ENCODE peak calls at places on chromosomes 13 and 19, in eight cellular contexts. V, B, Q, P, D, Z, W and F are unnamed samples.

GRCh38 chr19:55657004-55657747 is 2.3 kb downstream of the U2AF2 start:
- DNase-seq in V (no peak), B (no peak), Q (no peak), P (no peak), D (no peak), Z (no peak), W (peak; percentile 43), F (no peak)

GRCh38 chr13:114026128-114026880 is 52.4 kb upstream of the C13orf46 start:
- DNase-seq in V (no peak), B (no peak), Q (no peak), P (no peak), D (no peak), Z (no peak), W (no peak), F (no peak)

GRCh38 chr19:55526216-55527196 is 10.4 kb downstream of the SBK2 start:
- DNase-seq in V (no peak), B (no peak), Q (peak; percentile 60), P (peak; percentile 77), D (peak; percentile 80), Z (peak; percentile 41), W (peak; percentile 75), F (peak; percentile 96)

GRCh38 chr13:54091884-54092283 is 1063.3 kb downstream of the OLFM4 start:
- DNase-seq in V (no peak), B (no peak), Q (no peak), P (no peak), D (no peak), Z (no peak), W (no peak), F (no peak)

GRCh38 chr19:13044160-13044853 is 49.0 kb downstream of the NFIX start:
- DNase-seq in V (no peak), B (no peak), Q (no peak), P (peak; percentile 6), D (no peak), Z (no peak), W (no peak), F (no peak)

GRCh38 chr13:112696869-112697465 is 7.1 kb downstream of the ATP11A start:
- DNase-seq in V (no peak), B (no peak), Q (no peak), P (no peak), D (no peak), Z (no peak), W (no peak), F (no peak)

GRCh38 chr13:31328549-31329229 is 128.9 kb downstream of the B3GLCT start:
- DNase-seq in V (no peak), B (no peak), Q (no peak), P (no peak), D (no peak), Z (no peak), W (no peak), F (no peak)

GRCh38 chr19:45179063-45179847 is 671 bp downstream of the BLOC1S3 start:
- DNase-seq in V (peak; percentile 51), B (peak; percentile 38), Q (no peak), P (no peak), D (peak; percentile 70), Z (peak; percentile 8), W (peak; percentile 57), F (no peak)

GRCh38 chr13:81609335-81609734 is 1268.4 kb upstream of the SPRY2 start:
- DNase-seq in V (no peak), B (no peak), Q (no peak), P (no peak), D (no peak), Z (no peak), W (no peak), F (no peak)

GRCh38 chr19:45824041-45824471 is 8.9 kb upstream of the RSPH6A start:
- DNase-seq in V (no peak), B (no peak), Q (no peak), P (peak; percentile 34), D (no peak), Z (no peak), W (peak; percentile 90), F (peak; percentile 86)

GRCh38 chr13:110874508-110874960 is 40.3 kb downstream of the ANKRD10 start:
- DNase-seq in V (peak; percentile 32), B (peak; percentile 80), Q (no peak), P (peak; percentile 94), D (peak; percentile 85), Z (peak; percentile 77), W (peak; percentile 82), F (peak; percentile 41)

GRCh38 chr13:106680796-106681482 is 113.0 kb upstream of the ARGLU1 start:
- DNase-seq in V (no peak), B (no peak), Q (no peak), P (no peak), D (no peak), Z (no peak), W (no peak), F (no peak)

GRCh38 chr13:111474136-111475002 is 153.9 kb downstream of the TEX29 start:
- DNase-seq in V (no peak), B (peak; percentile 63), Q (no peak), P (peak; percentile 96), D (no peak), Z (peak; percentile 47), W (peak; percentile 76), F (peak; percentile 29)

GRCh38 chr13:106818971-106819370 is 251.0 kb upstream of the ARGLU1 start:
- DNase-seq in V (no peak), B (no peak), Q (no peak), P (no peak), D (no peak), Z (no peak), W (no peak), F (no peak)

GRCh38 chr19:33472696-33473624 is 48.6 kb downstream of the PEPD start:
- DNase-seq in V (no peak), B (no peak), Q (no peak), P (no peak), D (no peak), Z (no peak), W (peak; percentile 47), F (no peak)

GRCh38 chr13:38684714-38685113 is 2.2 kb upstream of the FREM2 start:
- DNase-seq in V (no peak), B (no peak), Q (no peak), P (no peak), D (no peak), Z (no peak), W (peak; percentile 37), F (no peak)

GRCh38 chr19:42252365-42253244 is 2.3 kb downstream of the ERF start:
- DNase-seq in V (no peak), B (no peak), Q (no peak), P (no peak), D (peak; percentile 30), Z (no peak), W (peak; percentile 58), F (no peak)

GRCh38 chr19:16327911-16328823 is 3.5 kb downstream of the KLF2 start:
- DNase-seq in V (peak; percentile 69), B (no peak), Q (peak; percentile 63), P (no peak), D (peak; percentile 74), Z (no peak), W (no peak), F (no peak)

GRCh38 chr19:14561832-14562351 is 10.0 kb downstream of the NDUFB7 start:
- DNase-seq in V (no peak), B (peak; percentile 64), Q (no peak), P (no peak), D (peak; percentile 54), Z (no peak), W (no peak), F (no peak)

GRCh38 chr13:106061781-106062180 is 473.7 kb downstream of the EFNB2 start:
- DNase-seq in V (no peak), B (no peak), Q (no peak), P (no peak), D (no peak), Z (no peak), W (no peak), F (no peak)

GRCh38 chr13:39144941-39145533 is 106.8 kb downstream of the NHLRC3 start:
- DNase-seq in V (peak; percentile 27), B (peak; percentile 49), Q (peak; percentile 23), P (no peak), D (peak; percentile 21), Z (peak; percentile 41), W (peak; percentile 62), F (peak; percentile 30)

GRCh38 chr13:110820311-110820710 is 94.6 kb downstream of the ANKRD10 start:
- DNase-seq in V (no peak), B (no peak), Q (no peak), P (peak; percentile 94), D (no peak), Z (no peak), W (no peak), F (no peak)

GRCh38 chr19:940591-941291 is 14.9 kb downstream of the ARID3A start:
- DNase-seq in V (peak; percentile 63), B (no peak), Q (no peak), P (peak; percentile 66), D (peak; percentile 88), Z (peak; percentile 62), W (peak; percentile 79), F (peak; percentile 85)

GRCh38 chr19:27774337-27774736 is 1438.6 kb downstream of the UQCRFS1 start:
- DNase-seq in V (no peak), B (no peak), Q (no peak), P (no peak), D (no peak), Z (peak; percentile 23), W (peak; percentile 33), F (no peak)

GRCh38 chr19:53881482-53882390 is at the start of gene PRKCG:
- DNase-seq in V (peak; percentile 68), B (peak; percentile 54), Q (no peak), P (no peak), D (peak; percentile 53), Z (no peak), W (peak; percentile 78), F (no peak)

GRCh38 chr19:3868770-3869456 is at the start of gene ZFR2:
- DNase-seq in V (peak; percentile 14), B (no peak), Q (no peak), P (no peak), D (no peak), Z (no peak), W (no peak), F (no peak)

GRCh38 chr13:110471833-110472162 is 89.7 kb downstream of the RAB20 start:
- DNase-seq in V (no peak), B (peak; percentile 91), Q (peak; percentile 39), P (no peak), D (peak; percentile 61), Z (peak; percentile 78), W (no peak), F (peak; percentile 39)

GRCh38 chr19:1336079-1336684 is 47.5 kb upstream of the NDUFS7 start:
- DNase-seq in V (no peak), B (peak; percentile 74), Q (no peak), P (no peak), D (no peak), Z (no peak), W (no peak), F (no peak)

GRCh38 chr19:30381366-30381765 is 9.2 kb downstream of the ZNF536 start:
- DNase-seq in V (no peak), B (no peak), Q (no peak), P (no peak), D (no peak), Z (no peak), W (no peak), F (no peak)

GRCh38 chr13:20696073-20696472 is 7.4 kb upstream of the IL17D start:
- DNase-seq in V (no peak), B (no peak), Q (no peak), P (no peak), D (no peak), Z (no peak), W (no peak), F (no peak)

GRCh38 chr19:17997969-17998826 is 9.8 kb upstream of the ARRDC2 start:
- DNase-seq in V (no peak), B (no peak), Q (no peak), P (no peak), D (peak; percentile 39), Z (peak; percentile 57), W (peak; percentile 34), F (peak; percentile 92)

GRCh38 chr13:40407567-40407966 is 258.9 kb downstream of the FOXO1 start:
- DNase-seq in V (no peak), B (no peak), Q (no peak), P (no peak), D (no peak), Z (no peak), W (no peak), F (no peak)

GRCh38 chr19:15431396-15432017 is 12.7 kb upstream of the AKAP8L start:
- DNase-seq in V (no peak), B (no peak), Q (no peak), P (no peak), D (no peak), Z (no peak), W (no peak), F (no peak)

GRCh38 chr19:35882074-35882832 is 13.9 kb downstream of the APLP1 start:
- DNase-seq in V (peak; percentile 78), B (peak; percentile 66), Q (peak; percentile 25), P (peak; percentile 54), D (no peak), Z (peak; percentile 69), W (peak; percentile 90), F (peak; percentile 62)